ENCODE peak calls at places on chromosomes 2 and 18, in six cellular contexts. H, K, G, M, V and W are unnamed samples.

GRCh38 chr18:69985239-69985638 is 37.6 kb upstream of the CD226 start:
- DNase-seq in H (no peak), V (no peak), M (no peak), G (no peak), K (no peak), W (no peak)

GRCh38 chr2:112880081-112880531 is 30.9 kb upstream of the IL37 start:
- DNase-seq in K (peak), H (peak), M (peak), V (peak), G (no peak), W (no peak)

GRCh38 chr2:237482485-237482884 is 4.6 kb upstream of the MLPH start:
- DNase-seq in M (peak), G (no peak), V (no peak), H (no peak), K (no peak), W (no peak)

GRCh38 chr2:27807476-27807875 is 36.0 kb downstream of the MRPL33 start:
- DNase-seq in K (peak), G (peak), V (peak), H (peak), M (peak), W (peak)

GRCh38 chr2:229425573-229425972 is 154.5 kb upstream of the PID1 start:
- DNase-seq in V (no peak), H (no peak), G (no peak), K (no peak), M (no peak), W (no peak)

GRCh38 chr2:42369551-42370229 is 8.7 kb upstream of the COX7A2L start:
- DNase-seq in K (no peak), M (no peak), G (no peak), H (no peak), V (no peak), W (no peak)

GRCh38 chr2:96967436-96967835 is 18.9 kb downstream of the FAM178B start:
- DNase-seq in V (no peak), M (no peak), G (no peak), H (no peak), K (no peak), W (no peak)

GRCh38 chr2:102603904-102604303 is 15.4 kb upstream of the SLC9A2 start:
- DNase-seq in K (peak), M (no peak), G (no peak), V (no peak), H (no peak), W (peak)

GRCh38 chr18:79786781-79787526 is 10.8 kb upstream of the KCNG2 start:
- DNase-seq in H (peak), K (no peak), G (no peak), M (peak), V (peak), W (peak)

GRCh38 chr2:86026744-86027065 is 79.0 kb downstream of the POLR1A start:
- DNase-seq in K (no peak), M (no peak), G (no peak), H (no peak), V (no peak), W (no peak)

GRCh38 chr18:48949051-48949605 is 1.6 kb downstream of the SMAD7 start:
- DNase-seq in G (peak), M (no peak), V (no peak), H (no peak), K (peak), W (peak)